ENCODE peak calls at places on chromosomes 7 and 10, in eight cellular contexts. U is uterus, L is skeletal muscle cell, E is fibroblast of the aortic adventitia, B is GM12865, F is HFF-Myc, Q is mammary epithelial cell, X is right lobe of liver. H is an unnamed sample.

GRCh38 chr10:13402016-13402415 is 53.9 kb upstream of the SEPHS1 start:
- DNase-seq in U (no peak), L (no peak), E (no peak), B (no peak), F (no peak), Q (no peak), X (no peak), H (no peak)

GRCh38 chr10:50554995-50555568 is 68.7 kb downstream of the SGMS1 start:
- DNase-seq in U (no peak), L (peak; percentile 35), E (peak; percentile 89), B (peak; percentile 33), F (no peak), Q (no peak), X (no peak), H (peak; percentile 61)

GRCh38 chr10:49300140-49300974 is 1.4 kb downstream of the C10orf71 start:
- DNase-seq in U (no peak), L (no peak), E (no peak), B (peak; percentile 71), F (peak; percentile 89), Q (no peak), X (no peak), H (peak; percentile 18)

GRCh38 chr7:43481905-43482678 is 100.8 kb upstream of the STK17A start:
- DNase-seq in U (no peak), L (no peak), E (peak; percentile 35), B (no peak), F (peak; percentile 5), Q (no peak), X (no peak), H (peak; percentile 29)

GRCh38 chr10:31315453-31315852 is 3.6 kb upstream of the ZEB1 start:
- DNase-seq in U (no peak), L (peak; percentile 56), E (peak; percentile 77), B (no peak), F (no peak), Q (peak; percentile 54), X (no peak), H (peak; percentile 93)

GRCh38 chr7:68371985-68372384 is 1226.3 kb upstream of the AUTS2 start:
- DNase-seq in U (no peak), L (no peak), E (no peak), B (no peak), F (no peak), Q (no peak), X (no peak), H (no peak)

GRCh38 chr7:43278088-43278644 is 165.7 kb downstream of the HECW1 start:
- DNase-seq in U (no peak), L (no peak), E (no peak), B (no peak), F (no peak), Q (peak; percentile 6), X (no peak), H (peak; percentile 4)

GRCh38 chr7:79471283-79471682 is 17.8 kb upstream of the MAGI2 start:
- DNase-seq in U (no peak), L (no peak), E (peak; percentile 28), B (no peak), F (no peak), Q (peak; percentile 20), X (no peak), H (no peak)

GRCh38 chr7:38727184-38727940 is 96.2 kb upstream of the AMPH start:
- DNase-seq in U (no peak), L (no peak), E (no peak), B (no peak), F (no peak), Q (no peak), X (no peak), H (no peak)

GRCh38 chr10:11358046-11358445 is 253.4 kb downstream of the USP6NL start:
- DNase-seq in U (no peak), L (no peak), E (no peak), B (no peak), F (no peak), Q (no peak), X (no peak), H (no peak)

GRCh38 chr10:79127151-79127961 is 58.6 kb downstream of the ZMIZ1 start:
- DNase-seq in U (peak; percentile 70), L (no peak), E (peak; percentile 91), B (no peak), F (no peak), Q (peak; percentile 35), X (peak; percentile 95), H (peak; percentile 87)
- H3K4me3 ChIP-seq in U (no peak overlapping the region), L (no peak overlapping the region), E (no peak overlapping the region), B (no peak overlapping the region), F (no peak overlapping the region), Q (no peak overlapping the region), X (no peak overlapping the region), H (no peak overlapping the region)

GRCh38 chr10:103451871-103452713 is at the start of gene CALHM2:
- DNase-seq in U (peak; percentile 76), L (no peak), E (peak; percentile 55), B (peak; percentile 67), F (no peak), Q (peak; percentile 27), X (peak; percentile 63), H (peak; percentile 47)
- H3K4me3 ChIP-seq in U (peak within 1 kb of the TSS; percentile 54), L (peak within 1 kb of the TSS; percentile 57), E (peak within 1 kb of the TSS; percentile 87), B (peak within 1 kb of the TSS; percentile 86), F (peak within 1 kb of the TSS; percentile 64), Q (peak within 1 kb of the TSS; percentile 53), X (peak within 1 kb of the TSS; percentile 58), H (peak within 1 kb of the TSS; percentile 79)

GRCh38 chr7:47535704-47536628 is 45.9 kb downstream of the TNS3 start:
- DNase-seq in U (no peak), L (no peak), E (no peak), B (no peak), F (no peak), Q (no peak), X (no peak), H (no peak)
- H3K4me3 ChIP-seq in U (peak overlapping the region; percentile 57), L (peak overlapping the region; percentile 46), E (peak overlapping the region; percentile 49), B (no peak overlapping the region), F (peak overlapping the region; percentile 73), Q (no peak overlapping the region), X (peak overlapping the region; percentile 23), H (peak overlapping the region; percentile 35)

GRCh38 chr10:126931548-126931947 is 26.3 kb downstream of the DOCK1 start:
- DNase-seq in U (no peak), L (no peak), E (peak; percentile 21), B (no peak), F (no peak), Q (no peak), X (no peak), H (no peak)

GRCh38 chr10:126932516-126932915 is 27.3 kb downstream of the DOCK1 start:
- DNase-seq in U (no peak), L (no peak), E (no peak), B (no peak), F (no peak), Q (no peak), X (no peak), H (no peak)

GRCh38 chr10:126929391-126929790 is 24.2 kb downstream of the DOCK1 start:
- DNase-seq in U (no peak), L (no peak), E (no peak), B (no peak), F (no peak), Q (no peak), X (no peak), H (no peak)

GRCh38 chr10:126933116-126933515 is 27.9 kb downstream of the DOCK1 start:
- DNase-seq in U (no peak), L (no peak), E (no peak), B (no peak), F (no peak), Q (no peak), X (no peak), H (no peak)

GRCh38 chr10:126930506-126931458 is 25.6 kb downstream of the DOCK1 start:
- DNase-seq in U (no peak), L (peak; percentile 40), E (peak; percentile 74), B (no peak), F (no peak), Q (no peak), X (no peak), H (peak; percentile 64)
- H3K4me3 ChIP-seq in U (peak overlapping the region; percentile 32), L (peak overlapping the region; percentile 31), E (peak overlapping the region; percentile 62), B (no peak overlapping the region), F (no peak overlapping the region), Q (no peak overlapping the region), X (no peak overlapping the region), H (no peak overlapping the region)

GRCh38 chr10:79090134-79090803 is 21.5 kb downstream of the ZMIZ1 start:
- DNase-seq in U (no peak), L (no peak), E (peak; percentile 63), B (peak; percentile 38), F (no peak), Q (no peak), X (no peak), H (no peak)
- H3K4me3 ChIP-seq in U (no peak overlapping the region), L (no peak overlapping the region), E (no peak overlapping the region), B (no peak overlapping the region), F (no peak overlapping the region), Q (no peak overlapping the region), X (no peak overlapping the region), H (no peak overlapping the region)

DNA sequence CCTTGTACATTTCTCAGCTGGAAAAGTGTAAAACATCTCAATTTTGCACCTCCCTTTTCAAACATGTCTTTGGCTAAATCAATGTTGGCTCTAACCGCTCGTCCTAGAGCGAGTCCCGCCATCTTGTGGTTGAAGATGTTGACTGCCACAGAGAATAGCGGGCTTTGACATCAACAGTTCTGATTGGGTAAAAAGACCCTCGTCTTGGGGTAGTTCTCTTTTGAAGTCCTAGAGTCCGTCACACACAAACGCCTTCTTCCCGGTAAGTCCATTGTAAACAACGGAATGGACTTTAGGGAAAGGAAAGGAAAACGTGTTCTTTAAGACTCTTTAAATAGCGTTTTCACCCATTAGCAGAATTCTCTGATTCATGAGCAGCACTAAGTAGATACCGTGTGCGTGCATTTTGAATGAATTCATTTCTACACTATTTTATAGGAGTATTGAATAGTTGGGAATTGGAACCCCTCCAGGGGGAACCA is 454 bp upstream of the RPP30 start:
- DNase-seq in U (peak; percentile 22), L (peak; percentile 51), E (peak; percentile 75), B (peak; percentile 74), F (no peak), Q (peak; percentile 64), X (no peak), H (peak; percentile 85)
- H3K4me3 ChIP-seq in U (peak overlapping the region; percentile 95), L (peak overlapping the region; percentile 71), E (peak overlapping the region; percentile 78), B (peak overlapping the region; percentile 74), F (peak overlapping the region; percentile 57), Q (peak overlapping the region; percentile 80), X (peak overlapping the region; percentile 85), H (peak overlapping the region; percentile 99)

DNA sequence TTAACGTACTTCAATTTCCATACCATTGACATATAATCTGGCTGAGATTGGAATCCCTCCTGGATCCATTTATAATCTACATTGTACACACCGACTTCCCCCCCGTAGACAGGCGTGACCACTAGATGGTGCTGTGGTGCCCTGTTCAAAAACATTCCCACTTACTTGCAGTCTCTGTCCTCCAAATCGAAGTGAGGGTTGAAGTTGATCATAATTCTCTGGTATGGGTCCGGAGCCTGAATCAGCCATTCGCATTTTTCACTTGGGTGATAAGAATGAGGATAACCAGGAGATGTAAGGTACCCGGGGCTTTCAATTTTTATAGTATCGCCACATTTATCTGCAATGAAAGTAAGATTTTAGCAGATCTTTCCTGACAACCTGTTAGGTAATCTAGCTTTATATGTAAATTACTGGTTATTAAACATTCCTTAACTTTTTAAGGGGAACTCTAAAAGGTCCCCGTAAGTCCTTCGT is 3.9 kb downstream of the NRP1 start:
- DNase-seq in U (peak; percentile 86), L (peak; percentile 68), E (peak; percentile 94), B (peak; percentile 78), F (peak; percentile 85), Q (peak; percentile 73), X (peak; percentile 84), H (peak; percentile 91)
- H3K4me3 ChIP-seq in U (peak overlapping the region; percentile 71), L (peak overlapping the region; percentile 93), E (peak overlapping the region; percentile 96), B (no peak overlapping the region), F (peak overlapping the region; percentile 86), Q (peak overlapping the region; percentile 91), X (peak overlapping the region; percentile 80), H (peak overlapping the region; percentile 84)